ENCODE peak calls at places on chromosomes 2 and 18, in ten cellular contexts. One of them, this sample, is unnamed.
A peak's percentile ranks its signal among the peaks of the same experiment; 100 is the strongest.

GRCh38 chr2:229048134-229048533 is 223.0 kb downstream of the PID1 start:
- DNase-seq in tibial nerve: no peak
- DNase-seq in A673: no peak
- DNase-seq in neuronal stem cell: no peak
- DNase-seq in breast epithelium: no peak
- DNase-seq in endodermal cell: no peak
- DNase-seq in RWPE2: no peak
- DNase-seq in cardiac muscle cell: no peak
- DNase-seq in heart right ventricle: no peak
- DNase-seq in PC-3: no peak
- DNase-seq in this sample: no peak

GRCh38 chr18:10094154-10094553 is 180.3 kb downstream of the VAPA start:
- DNase-seq in tibial nerve: no peak
- DNase-seq in A673: no peak
- DNase-seq in neuronal stem cell: no peak
- DNase-seq in breast epithelium: no peak
- DNase-seq in endodermal cell: no peak
- DNase-seq in RWPE2: no peak
- DNase-seq in cardiac muscle cell: no peak
- DNase-seq in heart right ventricle: no peak
- DNase-seq in PC-3: peak; percentile 23
- DNase-seq in this sample: no peak

GRCh38 chr2:135870571-135870970 is 5.7 kb downstream of the MCM6 start:
- DNase-seq in tibial nerve: no peak
- DNase-seq in A673: no peak
- DNase-seq in neuronal stem cell: no peak
- DNase-seq in breast epithelium: no peak
- DNase-seq in endodermal cell: no peak
- DNase-seq in RWPE2: no peak
- DNase-seq in cardiac muscle cell: no peak
- DNase-seq in heart right ventricle: no peak
- DNase-seq in PC-3: no peak
- DNase-seq in this sample: no peak

GRCh38 chr2:203548887-203549286 is 13.8 kb upstream of the RAPH1 start:
- DNase-seq in tibial nerve: no peak
- DNase-seq in A673: peak; percentile 65
- DNase-seq in neuronal stem cell: no peak
- DNase-seq in breast epithelium: no peak
- DNase-seq in endodermal cell: no peak
- DNase-seq in RWPE2: no peak
- DNase-seq in cardiac muscle cell: no peak
- DNase-seq in heart right ventricle: no peak
- DNase-seq in PC-3: no peak
- DNase-seq in this sample: no peak

GRCh38 chr18:79203017-79203605 is 133.9 kb downstream of the ATP9B start:
- DNase-seq in tibial nerve: no peak
- DNase-seq in A673: no peak
- DNase-seq in neuronal stem cell: no peak
- DNase-seq in breast epithelium: no peak
- DNase-seq in endodermal cell: no peak
- DNase-seq in RWPE2: no peak
- DNase-seq in cardiac muscle cell: no peak
- DNase-seq in heart right ventricle: no peak
- DNase-seq in PC-3: peak; percentile 93
- DNase-seq in this sample: no peak

GRCh38 chr2:182038579-182038978 is 52.9 kb downstream of the PPP1R1C start:
- DNase-seq in tibial nerve: no peak
- DNase-seq in A673: peak; percentile 43
- DNase-seq in neuronal stem cell: no peak
- DNase-seq in breast epithelium: no peak
- DNase-seq in endodermal cell: no peak
- DNase-seq in RWPE2: no peak
- DNase-seq in cardiac muscle cell: no peak
- DNase-seq in heart right ventricle: no peak
- DNase-seq in PC-3: peak; percentile 82
- DNase-seq in this sample: no peak

GRCh38 chr2:237869357-237870102 is 10.1 kb downstream of the RAMP1 start:
- DNase-seq in tibial nerve: no peak
- DNase-seq in A673: no peak
- DNase-seq in neuronal stem cell: no peak
- DNase-seq in breast epithelium: no peak
- DNase-seq in endodermal cell: no peak
- DNase-seq in RWPE2: no peak
- DNase-seq in cardiac muscle cell: no peak
- DNase-seq in heart right ventricle: no peak
- DNase-seq in PC-3: no peak
- DNase-seq in this sample: no peak

GRCh38 chr18:55229682-55230081 is 270.4 kb upstream of the CCDC68 start:
- DNase-seq in tibial nerve: no peak
- DNase-seq in A673: no peak
- DNase-seq in neuronal stem cell: no peak
- DNase-seq in breast epithelium: no peak
- DNase-seq in endodermal cell: no peak
- DNase-seq in RWPE2: no peak
- DNase-seq in cardiac muscle cell: no peak
- DNase-seq in heart right ventricle: no peak
- DNase-seq in PC-3: peak; percentile 85
- DNase-seq in this sample: no peak

GRCh38 chr2:217934321-217935131 is 68.3 kb downstream of the TNS1 start:
- DNase-seq in tibial nerve: peak; percentile 65
- DNase-seq in A673: peak; percentile 42
- DNase-seq in neuronal stem cell: no peak
- DNase-seq in breast epithelium: no peak
- DNase-seq in endodermal cell: no peak
- DNase-seq in RWPE2: peak; percentile 83
- DNase-seq in cardiac muscle cell: no peak
- DNase-seq in heart right ventricle: no peak
- DNase-seq in PC-3: peak; percentile 22
- DNase-seq in this sample: peak; percentile 73

GRCh38 chr2:179581605-179582004 is 279.8 kb downstream of the ZNF385B start:
- DNase-seq in tibial nerve: no peak
- DNase-seq in A673: no peak
- DNase-seq in neuronal stem cell: no peak
- DNase-seq in breast epithelium: no peak
- DNase-seq in endodermal cell: no peak
- DNase-seq in RWPE2: no peak
- DNase-seq in cardiac muscle cell: no peak
- DNase-seq in heart right ventricle: no peak
- DNase-seq in PC-3: no peak
- DNase-seq in this sample: no peak

GRCh38 chr18:49048361-49048760 is 97.6 kb upstream of the SMAD7 start:
- DNase-seq in tibial nerve: no peak
- DNase-seq in A673: no peak
- DNase-seq in neuronal stem cell: no peak
- DNase-seq in breast epithelium: no peak
- DNase-seq in endodermal cell: no peak
- DNase-seq in RWPE2: no peak
- DNase-seq in cardiac muscle cell: no peak
- DNase-seq in heart right ventricle: no peak
- DNase-seq in PC-3: no peak
- DNase-seq in this sample: no peak

GRCh38 chr2:11827547-11827946 is 81.1 kb downstream of the LPIN1 start:
- DNase-seq in tibial nerve: no peak
- DNase-seq in A673: no peak
- DNase-seq in neuronal stem cell: no peak
- DNase-seq in breast epithelium: no peak
- DNase-seq in endodermal cell: no peak
- DNase-seq in RWPE2: no peak
- DNase-seq in cardiac muscle cell: no peak
- DNase-seq in heart right ventricle: no peak
- DNase-seq in PC-3: no peak
- DNase-seq in this sample: no peak

GRCh38 chr2:11829947-11830707 is 83.7 kb downstream of the LPIN1 start:
- DNase-seq in tibial nerve: peak; percentile 64
- DNase-seq in A673: peak; percentile 99
- DNase-seq in neuronal stem cell: peak; percentile 75
- DNase-seq in breast epithelium: peak; percentile 77
- DNase-seq in endodermal cell: peak; percentile 93
- DNase-seq in RWPE2: peak; percentile 92
- DNase-seq in cardiac muscle cell: peak; percentile 88
- DNase-seq in heart right ventricle: peak; percentile 51
- DNase-seq in PC-3: peak; percentile 98
- DNase-seq in this sample: peak; percentile 89

GRCh38 chr2:11830708-11831301 is 84.4 kb downstream of the LPIN1 start:
- DNase-seq in tibial nerve: no peak
- DNase-seq in A673: no peak
- DNase-seq in neuronal stem cell: no peak
- DNase-seq in breast epithelium: no peak
- DNase-seq in endodermal cell: no peak
- DNase-seq in RWPE2: no peak
- DNase-seq in cardiac muscle cell: no peak
- DNase-seq in heart right ventricle: no peak
- DNase-seq in PC-3: no peak
- DNase-seq in this sample: no peak

GRCh38 chr2:11828933-11829323 is 82.5 kb downstream of the LPIN1 start:
- DNase-seq in tibial nerve: no peak
- DNase-seq in A673: no peak
- DNase-seq in neuronal stem cell: no peak
- DNase-seq in breast epithelium: no peak
- DNase-seq in endodermal cell: no peak
- DNase-seq in RWPE2: no peak
- DNase-seq in cardiac muscle cell: no peak
- DNase-seq in heart right ventricle: no peak
- DNase-seq in PC-3: no peak
- DNase-seq in this sample: no peak

GRCh38 chr2:11829324-11829946 is 83.0 kb downstream of the LPIN1 start:
- DNase-seq in tibial nerve: peak; percentile 43
- DNase-seq in A673: peak; percentile 91
- DNase-seq in neuronal stem cell: peak; percentile 71
- DNase-seq in breast epithelium: peak; percentile 45
- DNase-seq in endodermal cell: peak; percentile 95
- DNase-seq in RWPE2: no peak
- DNase-seq in cardiac muscle cell: peak; percentile 83
- DNase-seq in heart right ventricle: peak; percentile 71
- DNase-seq in PC-3: peak; percentile 75
- DNase-seq in this sample: peak; percentile 71
- H3K4me1 ChIP-seq in tibial nerve: peaks cover 43% of the 10 kb centered on the region
- H3K4me1 ChIP-seq in A673: peaks cover 42% of the 10 kb centered on the region
- H3K4me1 ChIP-seq in neuronal stem cell: peaks cover 30% of the 10 kb centered on the region
- H3K4me1 ChIP-seq in breast epithelium: peaks cover 6% of the 10 kb centered on the region
- H3K4me1 ChIP-seq in endodermal cell: peaks cover 6% of the 10 kb centered on the region
- H3K4me1 ChIP-seq in RWPE2: peaks cover 30% of the 10 kb centered on the region
- H3K4me1 ChIP-seq in cardiac muscle cell: peaks cover 22% of the 10 kb centered on the region
- H3K4me1 ChIP-seq in heart right ventricle: peaks cover 19% of the 10 kb centered on the region
- H3K4me1 ChIP-seq in PC-3: peaks cover 23% of the 10 kb centered on the region
- H3K4me1 ChIP-seq in this sample: peaks cover 9% of the 10 kb centered on the region

GRCh38 chr2:88764850-88765153 is 73.3 kb downstream of the RPIA start:
- DNase-seq in tibial nerve: no peak
- DNase-seq in A673: no peak
- DNase-seq in neuronal stem cell: no peak
- DNase-seq in breast epithelium: no peak
- DNase-seq in endodermal cell: peak; percentile 70
- DNase-seq in RWPE2: no peak
- DNase-seq in cardiac muscle cell: no peak
- DNase-seq in heart right ventricle: no peak
- DNase-seq in PC-3: no peak
- DNase-seq in this sample: no peak
- H3K4me3 ChIP-seq in tibial nerve: peak overlapping the region; percentile 29
- H3K4me3 ChIP-seq in A673: no peak overlapping the region
- H3K4me3 ChIP-seq in neuronal stem cell: peak overlapping the region; percentile 78
- H3K4me3 ChIP-seq in breast epithelium: no peak overlapping the region
- H3K4me3 ChIP-seq in endodermal cell: peak overlapping the region; percentile 71
- H3K4me3 ChIP-seq in RWPE2: no peak overlapping the region
- H3K4me3 ChIP-seq in cardiac muscle cell: peak overlapping the region; percentile 18
- H3K4me3 ChIP-seq in heart right ventricle: peak overlapping the region; percentile 19
- H3K4me3 ChIP-seq in PC-3: no peak overlapping the region
- H3K4me3 ChIP-seq in this sample: no peak overlapping the region

DNA sequence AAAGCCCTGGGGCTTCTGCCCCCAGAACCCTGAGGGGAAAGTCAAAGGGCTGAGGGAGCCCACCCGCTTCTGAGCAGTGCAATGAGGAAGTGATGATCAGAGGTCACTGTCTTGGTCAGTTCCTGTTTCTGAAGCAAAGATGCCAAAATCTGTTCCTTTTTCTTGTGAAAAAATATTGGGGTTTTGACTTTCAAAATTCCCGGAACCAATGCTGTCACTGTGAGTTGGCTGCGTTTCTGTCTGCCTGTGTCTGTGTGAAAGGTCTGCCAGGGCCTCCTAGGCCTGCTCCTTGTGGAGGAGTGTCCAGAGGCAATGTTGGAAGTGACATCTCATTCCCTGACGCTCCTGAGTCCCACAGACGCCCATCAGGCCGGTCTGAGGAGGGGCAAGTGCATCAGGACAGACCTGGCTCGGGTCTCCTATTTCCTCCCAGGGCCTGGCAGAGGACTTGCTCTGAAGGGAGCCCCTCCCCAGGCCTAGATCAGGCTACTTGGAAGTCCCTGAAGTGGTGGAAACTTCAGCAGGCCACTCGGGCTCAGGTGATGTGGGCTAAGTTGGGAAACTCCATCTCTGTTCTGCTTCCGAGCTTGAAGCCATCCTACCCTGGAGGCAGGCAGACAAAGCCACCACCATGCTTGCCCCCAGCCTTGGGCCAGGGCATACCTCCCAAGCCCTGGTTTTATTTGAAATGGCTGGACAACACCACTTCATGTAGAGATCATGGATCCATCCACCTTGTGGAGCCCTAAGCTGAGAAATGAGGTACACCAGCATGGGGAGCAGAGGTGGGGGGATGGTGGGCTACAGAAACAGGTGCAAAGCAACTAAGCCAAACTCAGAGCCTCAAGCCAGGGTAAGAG is 51.0 kb downstream of the PKDCC start:
- DNase-seq in tibial nerve: no peak
- DNase-seq in A673: no peak
- DNase-seq in neuronal stem cell: no peak
- DNase-seq in breast epithelium: no peak
- DNase-seq in endodermal cell: peak; percentile 60
- DNase-seq in RWPE2: no peak
- DNase-seq in cardiac muscle cell: no peak
- DNase-seq in heart right ventricle: no peak
- DNase-seq in PC-3: no peak
- DNase-seq in this sample: peak; percentile 67
- H3K27ac ChIP-seq in tibial nerve: peak overlapping the region; percentile 80
- H3K27ac ChIP-seq in A673: no peak overlapping the region
- H3K27ac ChIP-seq in neuronal stem cell: no peak overlapping the region
- H3K27ac ChIP-seq in breast epithelium: peak overlapping the region; percentile 70
- H3K27ac ChIP-seq in endodermal cell: no peak overlapping the region
- H3K27ac ChIP-seq in RWPE2: no peak overlapping the region
- H3K27ac ChIP-seq in cardiac muscle cell: no peak overlapping the region
- H3K27ac ChIP-seq in heart right ventricle: peak overlapping the region; percentile 80
- H3K27ac ChIP-seq in PC-3: no peak overlapping the region
- H3K27ac ChIP-seq in this sample: peak overlapping the region; percentile 95

DNA sequence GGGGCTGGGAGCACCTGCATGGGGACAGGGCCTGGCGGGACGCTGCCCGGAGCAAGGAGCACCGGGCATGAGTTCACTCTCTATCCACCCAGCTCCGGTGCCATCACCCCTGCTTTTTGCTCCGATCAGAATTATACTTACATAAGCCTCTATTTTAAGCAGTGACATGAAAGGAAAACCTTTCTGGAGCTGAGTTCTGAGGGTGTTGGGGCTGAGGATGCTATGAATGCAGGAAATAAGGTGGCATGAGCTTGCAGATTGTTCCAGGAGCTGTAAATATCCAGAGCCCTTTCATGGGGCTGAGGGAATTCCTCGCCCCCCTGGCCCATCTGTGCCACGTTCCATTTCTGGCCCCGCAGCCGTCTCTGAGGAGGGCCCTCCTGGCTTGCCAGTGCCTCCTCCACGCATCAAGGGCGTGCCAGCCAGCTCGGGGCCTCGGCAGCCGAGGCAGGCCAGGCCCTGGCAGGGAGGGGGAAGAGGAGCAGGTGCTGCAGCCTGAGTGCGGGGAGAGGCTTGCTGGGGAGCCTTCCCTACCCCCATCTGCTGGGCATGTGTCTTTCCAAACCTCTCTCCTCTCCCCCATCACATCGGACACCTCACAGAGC is 91.7 kb upstream of the MCFD2 start:
- DNase-seq in tibial nerve: no peak
- DNase-seq in A673: no peak
- DNase-seq in neuronal stem cell: no peak
- DNase-seq in breast epithelium: no peak
- DNase-seq in endodermal cell: no peak
- DNase-seq in RWPE2: no peak
- DNase-seq in cardiac muscle cell: no peak
- DNase-seq in heart right ventricle: no peak
- DNase-seq in PC-3: no peak
- DNase-seq in this sample: no peak
- H3K4me1 ChIP-seq in tibial nerve: peaks cover 78% of the 10 kb centered on the region
- H3K4me1 ChIP-seq in A673: peaks cover 19% of the 10 kb centered on the region
- H3K4me1 ChIP-seq in neuronal stem cell: peaks cover 34% of the 10 kb centered on the region
- H3K4me1 ChIP-seq in breast epithelium: peaks cover 10% of the 10 kb centered on the region
- H3K4me1 ChIP-seq in endodermal cell: peaks cover 4% of the 10 kb centered on the region
- H3K4me1 ChIP-seq in RWPE2: peaks cover 10% of the 10 kb centered on the region
- H3K4me1 ChIP-seq in cardiac muscle cell: peaks cover 55% of the 10 kb centered on the region
- H3K4me1 ChIP-seq in heart right ventricle: peaks cover 50% of the 10 kb centered on the region
- H3K4me1 ChIP-seq in PC-3: peaks cover 24% of the 10 kb centered on the region
- H3K4me1 ChIP-seq in this sample: peaks cover 12% of the 10 kb centered on the region